ENCODE peak calls at places on chromosomes 16 and 17, in five cellular contexts. One of them, this sample, is unnamed.
A peak's percentile ranks its signal among the peaks of the same experiment; 100 is the strongest.

GRCh38 chr16:3282103-3282746 is 1.1 kb upstream of the ZNF263 start:
- DNase-seq in GM12878: no peak
- DNase-seq in IMR-90: peak; percentile 69
- DNase-seq in A549: peak; percentile 82
- DNase-seq in SK-N-SH: peak; percentile 88
- DNase-seq in this sample: no peak

GRCh38 chr17:80866050-80866793 is 125.4 kb upstream of the CHMP6 start:
- DNase-seq in GM12878: peak; percentile 31
- DNase-seq in SK-N-SH: peak; percentile 88
- DNase-seq in IMR-90: peak; percentile 69
- DNase-seq in A549: peak; percentile 84
- DNase-seq in this sample: peak; percentile 67

GRCh38 chr16:79175286-79176057 is 425.1 kb downstream of the MAF start:
- DNase-seq in IMR-90: no peak
- DNase-seq in SK-N-SH: no peak
- DNase-seq in A549: no peak
- DNase-seq in GM12878: no peak
- DNase-seq in this sample: no peak

GRCh38 chr17:40956401-40957254 is 10.1 kb downstream of the KRT39 start:
- DNase-seq in GM12878: no peak
- DNase-seq in A549: no peak
- DNase-seq in SK-N-SH: no peak
- DNase-seq in IMR-90: peak; percentile 100
- DNase-seq in this sample: no peak

GRCh38 chr16:84741351-84741791 is 41.6 kb downstream of the USP10 start:
- DNase-seq in IMR-90: peak; percentile 69
- DNase-seq in GM12878: no peak
- DNase-seq in SK-N-SH: no peak
- DNase-seq in A549: no peak
- DNase-seq in this sample: no peak

GRCh38 chr17:3913531-3914318 is 2.5 kb downstream of the P2RX1 start:
- DNase-seq in A549: peak; percentile 91
- DNase-seq in GM12878: peak; percentile 56
- DNase-seq in IMR-90: peak; percentile 76
- DNase-seq in SK-N-SH: peak; percentile 91
- DNase-seq in this sample: peak; percentile 80

GRCh38 chr17:76405967-76406647 is 21.7 kb downstream of the SPHK1 start:
- DNase-seq in IMR-90: peak; percentile 35
- DNase-seq in SK-N-SH: peak; percentile 92
- DNase-seq in A549: no peak
- DNase-seq in GM12878: no peak
- DNase-seq in this sample: peak; percentile 98

GRCh38 chr16:58124601-58124915 is 4.6 kb downstream of the CFAP20 start:
- DNase-seq in SK-N-SH: no peak
- DNase-seq in IMR-90: peak; percentile 76
- DNase-seq in A549: no peak
- DNase-seq in GM12878: no peak
- DNase-seq in this sample: no peak

GRCh38 chr17:2435181-2435741 is 34.4 kb upstream of the MNT start:
- DNase-seq in GM12878: no peak
- DNase-seq in A549: no peak
- DNase-seq in SK-N-SH: peak; percentile 46
- DNase-seq in IMR-90: peak; percentile 31
- DNase-seq in this sample: peak; percentile 9

GRCh38 chr17:12342609-12343248 is 322.1 kb downstream of the MAP2K4 start:
- DNase-seq in GM12878: no peak
- DNase-seq in SK-N-SH: peak; percentile 24
- DNase-seq in IMR-90: no peak
- DNase-seq in A549: peak; percentile 22
- DNase-seq in this sample: peak; percentile 50

GRCh38 chr17:40268141-40268712 is 19.5 kb upstream of the CDC6 start:
- DNase-seq in GM12878: no peak
- DNase-seq in SK-N-SH: no peak
- DNase-seq in IMR-90: peak; percentile 26
- DNase-seq in A549: no peak
- DNase-seq in this sample: no peak

GRCh38 chr17:42849451-42850157 is 1.4 kb upstream of the AOC3 start:
- DNase-seq in IMR-90: no peak
- DNase-seq in A549: no peak
- DNase-seq in GM12878: no peak
- DNase-seq in SK-N-SH: no peak
- DNase-seq in this sample: peak; percentile 16

GRCh38 chr17:31740611-31741082 is 118.4 kb downstream of the COPRS start:
- DNase-seq in IMR-90: peak; percentile 91
- DNase-seq in A549: no peak
- DNase-seq in GM12878: no peak
- DNase-seq in SK-N-SH: no peak
- DNase-seq in this sample: no peak

GRCh38 chr16:2964416-2965223 is 545 bp downstream of the KREMEN2 start:
- DNase-seq in A549: peak; percentile 88
- DNase-seq in GM12878: no peak
- DNase-seq in IMR-90: no peak
- DNase-seq in SK-N-SH: peak; percentile 95
- DNase-seq in this sample: peak; percentile 92

GRCh38 chr16:3129137-3130131 is 5.4 kb upstream of the ZNF213 start:
- DNase-seq in SK-N-SH: peak; percentile 65
- DNase-seq in GM12878: no peak
- DNase-seq in IMR-90: peak; percentile 86
- DNase-seq in A549: no peak
- DNase-seq in this sample: peak; percentile 49

GRCh38 chr17:56482229-56482628 is 111.3 kb upstream of the NOG start:
- DNase-seq in A549: no peak
- DNase-seq in SK-N-SH: no peak
- DNase-seq in IMR-90: no peak
- DNase-seq in GM12878: no peak
- DNase-seq in this sample: no peak

GRCh38 chr17:35119370-35120185 is at the start of gene RAD51D:
- DNase-seq in A549: peak; percentile 83
- DNase-seq in IMR-90: peak; percentile 56
- DNase-seq in SK-N-SH: peak; percentile 95
- DNase-seq in GM12878: peak; percentile 33
- DNase-seq in this sample: peak; percentile 89

GRCh38 chr17:36918260-36918691 is 19.0 kb upstream of the LHX1 start:
- DNase-seq in SK-N-SH: no peak
- DNase-seq in IMR-90: peak; percentile 53
- DNase-seq in GM12878: no peak
- DNase-seq in A549: no peak
- DNase-seq in this sample: no peak

GRCh38 chr16:84661418-84662060 is 13.2 kb downstream of the KLHL36 start:
- DNase-seq in GM12878: no peak
- DNase-seq in A549: no peak
- DNase-seq in IMR-90: no peak
- DNase-seq in SK-N-SH: no peak
- DNase-seq in this sample: no peak

GRCh38 chr16:27238591-27238990 is 30.0 kb downstream of the NSMCE1 start:
- DNase-seq in GM12878: no peak
- DNase-seq in A549: no peak
- DNase-seq in IMR-90: no peak
- DNase-seq in SK-N-SH: no peak
- DNase-seq in this sample: no peak

GRCh38 chr16:25256821-25257503 is 683 bp downstream of the ZKSCAN2 start:
- DNase-seq in IMR-90: peak; percentile 15
- DNase-seq in A549: peak; percentile 31
- DNase-seq in GM12878: no peak
- DNase-seq in SK-N-SH: peak; percentile 58
- DNase-seq in this sample: peak; percentile 40

GRCh38 chr17:36493956-36494355 is 7.5 kb downstream of the ZNHIT3 start:
- DNase-seq in IMR-90: no peak
- DNase-seq in A549: no peak
- DNase-seq in GM12878: no peak
- DNase-seq in SK-N-SH: no peak
- DNase-seq in this sample: peak; percentile 8

GRCh38 chr17:63476857-63477470 is at the start of gene ACE:
- DNase-seq in GM12878: no peak
- DNase-seq in IMR-90: peak; percentile 15
- DNase-seq in SK-N-SH: peak; percentile 94
- DNase-seq in A549: peak; percentile 58
- DNase-seq in this sample: peak; percentile 70

GRCh38 chr17:79002291-79002690 is 7.3 kb downstream of the CANT1 start:
- DNase-seq in IMR-90: no peak
- DNase-seq in SK-N-SH: no peak
- DNase-seq in GM12878: no peak
- DNase-seq in A549: no peak
- DNase-seq in this sample: no peak

GRCh38 chr16:24069036-24069590 is 187.0 kb upstream of the CACNG3 start:
- DNase-seq in IMR-90: no peak
- DNase-seq in GM12878: no peak
- DNase-seq in SK-N-SH: peak; percentile 56
- DNase-seq in A549: no peak
- DNase-seq in this sample: no peak

GRCh38 chr16:86621966-86622365 is 43.6 kb downstream of the FOXL1 start:
- DNase-seq in GM12878: no peak
- DNase-seq in SK-N-SH: no peak
- DNase-seq in A549: no peak
- DNase-seq in IMR-90: no peak
- DNase-seq in this sample: no peak

GRCh38 chr17:35486920-35487727 is 38.6 kb upstream of the SLFN13 start:
- DNase-seq in SK-N-SH: no peak
- DNase-seq in GM12878: peak; percentile 23
- DNase-seq in A549: peak; percentile 28
- DNase-seq in IMR-90: peak; percentile 56
- DNase-seq in this sample: no peak

GRCh38 chr17:29571486-29571882 is 3.0 kb downstream of the TP53I13 start:
- DNase-seq in A549: no peak
- DNase-seq in IMR-90: no peak
- DNase-seq in SK-N-SH: no peak
- DNase-seq in GM12878: no peak
- DNase-seq in this sample: no peak

GRCh38 chr17:10151667-10152496 is 46.5 kb downstream of the GAS7 start:
- DNase-seq in GM12878: no peak
- DNase-seq in IMR-90: no peak
- DNase-seq in A549: no peak
- DNase-seq in SK-N-SH: no peak
- DNase-seq in this sample: no peak

GRCh38 chr16:12625068-12625467 is 178.6 kb downstream of the CPPED1 start:
- DNase-seq in A549: no peak
- DNase-seq in IMR-90: no peak
- DNase-seq in SK-N-SH: no peak
- DNase-seq in GM12878: no peak
- DNase-seq in this sample: no peak

GRCh38 chr17:30805944-30806456 is 18.5 kb downstream of the CRLF3 start:
- DNase-seq in A549: no peak
- DNase-seq in IMR-90: no peak
- DNase-seq in SK-N-SH: no peak
- DNase-seq in GM12878: no peak
- DNase-seq in this sample: no peak

GRCh38 chr16:53058441-53058840 is 3.6 kb downstream of the CHD9 start:
- DNase-seq in SK-N-SH: no peak
- DNase-seq in GM12878: no peak
- DNase-seq in IMR-90: no peak
- DNase-seq in A549: no peak
- DNase-seq in this sample: no peak

GRCh38 chr17:494601-495195 is 142.1 kb upstream of the RPH3AL start:
- DNase-seq in IMR-90: no peak
- DNase-seq in A549: no peak
- DNase-seq in GM12878: no peak
- DNase-seq in SK-N-SH: no peak
- DNase-seq in this sample: no peak

GRCh38 chr17:17816240-17816814 is 20.5 kb downstream of the SREBF1 start:
- DNase-seq in A549: no peak
- DNase-seq in GM12878: no peak
- DNase-seq in IMR-90: no peak
- DNase-seq in SK-N-SH: no peak
- DNase-seq in this sample: no peak

GRCh38 chr16:10339777-10340752 is 45.8 kb upstream of the ATF7IP2 start:
- DNase-seq in GM12878: no peak
- DNase-seq in IMR-90: no peak
- DNase-seq in SK-N-SH: no peak
- DNase-seq in A549: no peak
- DNase-seq in this sample: peak; percentile 47

GRCh38 chr16:67415872-67416793 is at the start of gene ZDHHC1:
- DNase-seq in IMR-90: peak; percentile 61
- DNase-seq in GM12878: no peak
- DNase-seq in A549: peak; percentile 89
- DNase-seq in SK-N-SH: peak; percentile 96
- DNase-seq in this sample: peak; percentile 55

GRCh38 chr17:17738901-17739300 is 57.6 kb downstream of the RAI1 start:
- DNase-seq in GM12878: no peak
- DNase-seq in A549: no peak
- DNase-seq in IMR-90: no peak
- DNase-seq in SK-N-SH: no peak
- DNase-seq in this sample: no peak

GRCh38 chr17:61470530-61471136 is 18.4 kb downstream of the TBX4 start:
- DNase-seq in IMR-90: no peak
- DNase-seq in A549: no peak
- DNase-seq in SK-N-SH: no peak
- DNase-seq in GM12878: no peak
- DNase-seq in this sample: no peak
- TF ChIP-seq RCOR1 in IMR-90: no peak
- TF ChIP-seq RCOR1 in A549: no peak
- TF ChIP-seq RCOR1 in SK-N-SH: no peak
- TF ChIP-seq RCOR1 in GM12878: no peak
- TF ChIP-seq RCOR1 in this sample: no peak

GRCh38 chr17:59387351-59388069 is 56.1 kb downstream of the YPEL2 start:
- DNase-seq in A549: no peak
- DNase-seq in SK-N-SH: peak; percentile 82
- DNase-seq in IMR-90: no peak
- DNase-seq in GM12878: no peak
- DNase-seq in this sample: no peak
- TF ChIP-seq RCOR1 in A549: no peak
- TF ChIP-seq RCOR1 in SK-N-SH: peak; percentile 68
- TF ChIP-seq RCOR1 in IMR-90: no peak
- TF ChIP-seq RCOR1 in GM12878: no peak
- TF ChIP-seq RCOR1 in this sample: no peak

GRCh38 chr17:65163990-65164495 is 26.9 kb downstream of the RGS9 start:
- DNase-seq in A549: peak; percentile 57
- DNase-seq in IMR-90: peak; percentile 90
- DNase-seq in GM12878: no peak
- DNase-seq in SK-N-SH: no peak
- DNase-seq in this sample: peak; percentile 68
- TF ChIP-seq RCOR1 in A549: no peak
- TF ChIP-seq RCOR1 in IMR-90: no peak
- TF ChIP-seq RCOR1 in GM12878: no peak
- TF ChIP-seq RCOR1 in SK-N-SH: no peak
- TF ChIP-seq RCOR1 in this sample: no peak

DNA sequence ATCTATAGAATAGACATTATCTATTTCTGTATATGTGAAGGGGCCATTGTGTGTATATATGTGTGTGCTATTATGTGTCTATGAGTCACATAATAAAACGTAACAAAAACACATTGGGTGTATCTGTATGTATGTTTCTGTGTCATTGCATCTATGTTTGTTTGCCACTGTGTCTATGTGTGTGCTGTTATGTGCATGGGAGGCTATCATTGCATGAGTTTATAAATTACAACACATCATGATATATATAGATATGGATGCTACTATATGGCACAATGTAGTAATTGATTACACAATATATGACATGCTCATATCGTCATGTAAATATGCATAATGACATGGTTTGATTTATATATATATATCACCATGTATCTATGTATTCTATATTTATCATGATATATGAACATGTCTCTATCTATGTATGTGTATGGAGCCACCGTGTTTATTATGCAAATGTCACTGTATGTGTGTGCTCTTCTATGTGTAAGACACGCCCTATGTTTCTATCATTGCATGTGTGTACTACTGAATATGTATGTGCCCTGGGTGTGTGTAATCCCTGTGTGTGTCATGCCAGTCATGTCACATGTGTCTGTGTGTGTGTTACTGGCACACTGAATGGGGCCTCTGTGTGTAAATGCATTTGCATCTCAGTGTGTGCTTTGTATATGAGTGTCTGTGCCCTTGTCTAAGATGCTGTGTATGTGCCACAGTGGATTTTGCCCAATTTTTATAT is 1.4 kb upstream of the TSPOAP1 start:
- DNase-seq in GM12878: peak; percentile 85
- DNase-seq in SK-N-SH: no peak
- DNase-seq in IMR-90: no peak
- DNase-seq in A549: no peak
- DNase-seq in this sample: peak; percentile 73
- TF ChIP-seq RCOR1 in GM12878: peak; percentile 10
- TF ChIP-seq RCOR1 in SK-N-SH: no peak
- TF ChIP-seq RCOR1 in IMR-90: no peak
- TF ChIP-seq RCOR1 in A549: no peak
- TF ChIP-seq RCOR1 in this sample: no peak